ENCODE peak calls at places on chromosome 16, in four cellular contexts. Y, V, U and N are unnamed samples.

GRCh38 chr16:59913666-59914065 is 1179.5 kb upstream of the GOT2 start:
- DNase-seq in U (no peak), Y (no peak), V (no peak), N (no peak)

GRCh38 chr16:27718136-27718766 is 168.3 kb downstream of the KATNIP start:
- DNase-seq in U (peak), Y (no peak), V (no peak), N (no peak)

GRCh38 chr16:19113577-19114358 is at the start of gene ITPRIPL2:
- DNase-seq in V (no peak), U (peak), Y (peak), N (peak)

GRCh38 chr16:72983241-72983640 is 64.7 kb downstream of the ZFHX3 start:
- DNase-seq in V (no peak), U (no peak), Y (no peak), N (no peak)

GRCh38 chr16:14424595-14424994 is 205.5 kb downstream of the PARN start:
- DNase-seq in U (no peak), Y (no peak), V (no peak), N (no peak)

GRCh38 chr16:4316732-4317461 is 1.0 kb downstream of the GLIS2 start:
- DNase-seq in V (no peak), Y (no peak), U (no peak), N (no peak)

GRCh38 chr16:20084624-20085226 is 11.0 kb upstream of the GPR139 start:
- DNase-seq in Y (peak), V (no peak), U (peak), N (no peak)

GRCh38 chr16:27402964-27403600 is 1.1 kb downstream of the IL21R start:
- DNase-seq in Y (no peak), U (no peak), V (no peak), N (no peak)

GRCh38 chr16:83533193-83533592 is 274.6 kb upstream of the HSBP1 start:
- DNase-seq in Y (no peak), V (no peak), U (no peak), N (no peak)

GRCh38 chr16:68128577-68129305 is 43.6 kb downstream of the NFATC3 start:
- DNase-seq in V (no peak), Y (no peak), U (peak), N (no peak)

GRCh38 chr16:19753815-19754643 is 36.0 kb downstream of the IQCK start:
- DNase-seq in Y (no peak), U (peak), V (no peak), N (no peak)

GRCh38 chr16:86516618-86517003 is 6.3 kb downstream of the FOXF1 start:
- DNase-seq in U (no peak), Y (no peak), V (no peak), N (no peak)

GRCh38 chr16:53837421-53837820 is 133.5 kb downstream of the FTO start:
- DNase-seq in V (no peak), U (no peak), Y (no peak), N (no peak)

GRCh38 chr16:81280393-81280792 is 34.4 kb upstream of the GAN start:
- DNase-seq in U (no peak), V (no peak), Y (no peak), N (no peak)

GRCh38 chr16:57795431-57795878 is 6.8 kb downstream of the KIFC3 start:
- DNase-seq in U (peak), V (no peak), Y (peak), N (peak)

GRCh38 chr16:77652399-77652798 is 69.9 kb upstream of the NUDT7 start:
- DNase-seq in Y (no peak), U (no peak), V (no peak), N (no peak)

GRCh38 chr16:74030000-74030399 is 266.6 kb upstream of the PSMD7 start:
- DNase-seq in Y (no peak), V (no peak), U (no peak), N (no peak)

GRCh38 chr16:47713225-47713595 is 252.1 kb downstream of the PHKB start:
- DNase-seq in V (no peak), U (peak), Y (no peak), N (no peak)

GRCh38 chr16:19108409-19109287 is 5.1 kb upstream of the ITPRIPL2 start:
- DNase-seq in Y (no peak), V (no peak), U (peak), N (no peak)

GRCh38 chr16:80806957-80807356 is 2.6 kb upstream of the CDYL2 start:
- DNase-seq in Y (no peak), V (no peak), U (peak), N (no peak)

GRCh38 chr16:15950167-15950854 is 895 bp downstream of the ABCC1 start:
- DNase-seq in Y (peak), V (no peak), U (peak), N (no peak)

GRCh38 chr16:35510701-35511100 is 2051.3 kb downstream of the TP53TG3F start:
- DNase-seq in Y (no peak), U (no peak), V (no peak), N (no peak)

GRCh38 chr16:57591086-57591869 is 37.2 kb upstream of the ADGRG1 start:
- DNase-seq in V (no peak), U (peak), Y (peak), N (peak)

GRCh38 chr16:28304214-28304613 is 11.9 kb downstream of the SBK1 start:
- DNase-seq in U (peak), Y (peak), V (no peak), N (no peak)

GRCh38 chr16:16042076-16042475 is 92.7 kb downstream of the ABCC1 start:
- DNase-seq in Y (no peak), V (no peak), U (no peak), N (no peak)

GRCh38 chr16:56824335-56824734 is 40.7 kb upstream of the SLC12A3 start:
- DNase-seq in U (peak), V (no peak), Y (peak), N (no peak)

GRCh38 chr16:10931977-10932632 is 10.2 kb downstream of the DEXI start:
- DNase-seq in U (no peak), V (no peak), Y (no peak), N (no peak)

GRCh38 chr16:56246051-56246817 is 54.9 kb downstream of the GNAO1 start:
- DNase-seq in Y (peak), U (peak), V (peak), N (no peak)

GRCh38 chr16:77117687-77118086 is 73.3 kb upstream of the MON1B start:
- DNase-seq in Y (no peak), V (no peak), U (no peak), N (no peak)

GRCh38 chr16:35152067-35152627 is 1692.7 kb downstream of the TP53TG3F start:
- DNase-seq in Y (no peak), U (no peak), V (no peak), N (no peak)

GRCh38 chr16:81973737-81974136 is 37.5 kb downstream of the SDR42E1 start:
- DNase-seq in Y (no peak), U (no peak), V (peak), N (no peak)

GRCh38 chr16:23597003-23597756 is 1.1 kb upstream of the NDUFAB1 start:
- DNase-seq in Y (peak), V (peak), U (peak), N (peak)

GRCh38 chr16:3017806-3018506 is at the start of gene CLDN6:
- DNase-seq in U (no peak), Y (peak), V (peak), N (no peak)

GRCh38 chr16:19717319-19717718 is 708 bp downstream of the KNOP1 start:
- DNase-seq in V (no peak), U (no peak), Y (no peak), N (no peak)

GRCh38 chr16:75565640-75566039 is 539 bp upstream of the GABARAPL2 start:
- DNase-seq in Y (no peak), V (no peak), U (no peak), N (no peak)

GRCh38 chr16:75566040-75566888 is at the start of gene GABARAPL2:
- DNase-seq in V (peak), U (peak), Y (peak), N (peak)

GRCh38 chr16:75567911-75568310 is 1.7 kb downstream of the GABARAPL2 start:
- DNase-seq in U (no peak), Y (no peak), V (no peak), N (no peak)

GRCh38 chr16:75570351-75571104 is 4.3 kb downstream of the GABARAPL2 start:
- DNase-seq in U (no peak), Y (no peak), V (no peak), N (no peak)

DNA sequence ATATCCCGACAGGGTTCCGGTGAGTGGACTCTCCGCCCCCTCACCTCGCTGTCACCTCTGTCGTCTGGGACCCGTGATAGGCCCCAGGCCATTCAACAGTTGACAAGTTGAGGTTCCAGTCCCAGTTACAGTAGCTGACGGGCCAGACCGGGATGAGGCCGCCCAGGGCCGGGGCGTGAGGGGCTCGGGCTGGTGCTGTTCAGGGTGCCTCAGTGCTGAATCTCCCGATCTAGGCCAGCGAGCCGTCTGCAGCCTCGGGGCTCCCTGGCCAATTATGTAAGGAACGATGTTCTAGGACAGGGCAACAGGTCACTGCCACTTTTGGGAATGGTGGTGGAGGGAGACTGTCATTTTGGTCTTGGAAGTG is 693 bp downstream of the GABARAPL2 start:
- DNase-seq in V (no peak), Y (peak), U (no peak), N (no peak)
- TF ChIP-seq FOSL1 in V (no peak), Y (no peak), U (no peak), N (no peak)

GRCh38 chr16:85396879-85397871 is 215.9 kb upstream of the GSE1 start:
- DNase-seq in Y (peak), U (peak), V (no peak), N (no peak)
- TF ChIP-seq FOSL1 in Y (peak), U (no peak), V (no peak), N (no peak)

DNA sequence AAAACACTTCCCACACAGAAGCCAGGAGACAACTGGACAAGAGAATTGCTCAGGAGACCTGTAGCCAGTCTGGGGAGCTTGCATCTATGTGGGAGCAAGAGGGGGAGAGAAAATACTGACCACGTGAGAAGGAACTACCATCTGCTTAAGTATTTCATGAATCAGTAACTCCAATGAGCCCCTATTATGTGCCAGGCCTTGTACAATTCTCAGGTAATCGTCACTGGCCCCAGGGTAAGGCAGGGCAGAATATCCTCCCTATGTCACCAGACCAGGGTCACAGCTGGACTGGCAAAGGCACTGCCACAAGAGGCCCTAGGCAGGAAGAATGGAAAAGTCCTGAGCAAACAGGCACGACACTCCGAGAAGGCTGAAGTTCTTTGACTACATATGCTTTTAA is 25.9 kb downstream of the USP7 start:
- DNase-seq in U (no peak), V (no peak), Y (no peak), N (no peak)
- TF ChIP-seq FOSL1 in U (no peak), V (no peak), Y (no peak), N (no peak)

GRCh38 chr16:9254863-9255262 is 163.4 kb downstream of the HAPSTR1 start:
- DNase-seq in V (no peak), Y (no peak), U (no peak), N (no peak)

GRCh38 chr16:9257843-9258242 is 166.4 kb downstream of the HAPSTR1 start:
- DNase-seq in U (no peak), Y (no peak), V (no peak), N (no peak)

GRCh38 chr16:9259914-9260608 is 168.6 kb downstream of the HAPSTR1 start:
- DNase-seq in U (peak), Y (no peak), V (no peak), N (no peak)

GRCh38 chr16:9258423-9259051 is 167.1 kb downstream of the HAPSTR1 start:
- DNase-seq in V (peak), U (peak), Y (peak), N (peak)

GRCh38 chr16:9256196-9256595 is 164.8 kb downstream of the HAPSTR1 start:
- DNase-seq in V (peak), U (peak), Y (peak), N (peak)
- TF ChIP-seq FOSL1 in V (no peak), U (no peak), Y (no peak), N (no peak)

GRCh38 chr16:88453621-88454314 is 688 bp downstream of the ZFPM1 start:
- DNase-seq in Y (peak), V (no peak), U (no peak), N (no peak)
- TF ChIP-seq FOSL1 in Y (no peak), V (no peak), U (no peak), N (no peak)